ENCODE peak calls at places on chromosomes 12 and 14, in eight cellular contexts. O is pancreas, M is psoas muscle, D is cardiac muscle cell, S is BE2C, G is choroid plexus epithelial cell, F is heart right ventricle, T is fibroblast of pulmonary artery. J is an unnamed sample.

GRCh38 chr12:83945871-83946270 is 966.7 kb downstream of the SLC6A15 start:
- DNase-seq in T (peak), M (no peak), F (no peak), D (no peak), G (peak), O (no peak), S (no peak), J (no peak)

GRCh38 chr14:100688598-100689499 is 37.8 kb upstream of the DLK1 start:
- DNase-seq in F (no peak), T (peak), D (no peak), O (no peak), S (no peak), M (no peak), G (peak), J (no peak)

GRCh38 chr14:105330491-105330895 is 15.9 kb downstream of the PACS2 start:
- DNase-seq in D (no peak), S (peak), O (no peak), G (peak), T (peak), F (no peak), M (no peak), J (peak)

GRCh38 chr14:53613404-53614253 is 343.0 kb downstream of the BMP4 start:
- DNase-seq in G (peak), F (no peak), O (peak), M (no peak), T (no peak), D (no peak), S (no peak), J (no peak)

GRCh38 chr12:103745962-103746361 is 95.1 kb downstream of the NT5DC3 start:
- DNase-seq in O (no peak), G (peak), D (peak), M (no peak), F (no peak), T (no peak), S (no peak), J (no peak)

GRCh38 chr12:117583677-117584076 is 222.3 kb upstream of the NOS1 start:
- DNase-seq in D (no peak), F (no peak), O (no peak), T (no peak), G (no peak), S (no peak), M (no peak), J (no peak)

GRCh38 chr12:1808798-1809480 is 11.4 kb upstream of the LRTM2 start:
- DNase-seq in D (no peak), T (no peak), O (no peak), G (no peak), M (no peak), S (no peak), F (no peak), J (peak)

GRCh38 chr14:36663404-36664321 is 2.0 kb downstream of the PAX9 start:
- DNase-seq in G (peak), S (no peak), D (no peak), O (no peak), F (no peak), M (no peak), T (no peak), J (no peak)

GRCh38 chr14:92511472-92512247 is 1.9 kb upstream of the RIN3 start:
- DNase-seq in O (no peak), T (peak), M (no peak), G (peak), F (no peak), D (no peak), S (no peak), J (no peak)

GRCh38 chr12:121990692-121991603 is 30.7 kb upstream of the BCL7A start:
- DNase-seq in F (no peak), O (no peak), M (no peak), D (no peak), G (no peak), S (no peak), T (no peak), J (no peak)

GRCh38 chr14:104689620-104690265 is 325 bp downstream of the INF2 start:
- DNase-seq in G (no peak), M (no peak), O (no peak), T (no peak), D (peak), S (no peak), F (peak), J (no peak)

GRCh38 chr12:14521822-14522221 is 45.9 kb downstream of the PLBD1 start:
- DNase-seq in D (no peak), T (no peak), S (no peak), O (no peak), F (no peak), M (no peak), G (no peak), J (no peak)

GRCh38 chr14:36057452-36058142 is 118.9 kb downstream of the PTCSC3 start:
- DNase-seq in O (no peak), F (no peak), M (no peak), G (peak), T (no peak), S (no peak), D (no peak), J (no peak)

GRCh38 chr12:100234591-100235304 is 32.1 kb downstream of the DEPDC4 start:
- DNase-seq in M (no peak), D (peak), S (no peak), O (no peak), T (peak), G (peak), F (no peak), J (no peak)

GRCh38 chr14:82642425-82642824 is 1108.8 kb upstream of the SEL1L start:
- DNase-seq in S (peak), G (peak), M (no peak), D (peak), O (peak), T (no peak), F (no peak), J (no peak)

GRCh38 chr12:51323317-51323960 is 535 bp downstream of the BIN2 start:
- DNase-seq in M (no peak), G (no peak), T (no peak), D (no peak), S (no peak), F (no peak), O (no peak), J (no peak)
- H3K4me3 ChIP-seq in M (peak), G (no peak), T (no peak), D (no peak), S (no peak), F (peak), O (no peak), J (no peak)

GRCh38 chr12:96313606-96314005 is 86.6 kb downstream of the CDK17 start:
- DNase-seq in G (no peak), F (no peak), M (no peak), D (no peak), S (no peak), O (no peak), T (no peak), J (no peak)
- H3K4me3 ChIP-seq in G (no peak), F (no peak), M (no peak), D (no peak), S (no peak), O (no peak), T (no peak), J (no peak)

GRCh38 chr14:60647837-60648168 is 1.5 kb downstream of the SIX1 start:
- DNase-seq in O (no peak), D (no peak), S (no peak), F (no peak), G (no peak), M (no peak), T (no peak), J (no peak)
- H3K4me3 ChIP-seq in O (no peak), D (peak), S (no peak), F (peak), G (peak), M (peak), T (peak), J (no peak)

DNA sequence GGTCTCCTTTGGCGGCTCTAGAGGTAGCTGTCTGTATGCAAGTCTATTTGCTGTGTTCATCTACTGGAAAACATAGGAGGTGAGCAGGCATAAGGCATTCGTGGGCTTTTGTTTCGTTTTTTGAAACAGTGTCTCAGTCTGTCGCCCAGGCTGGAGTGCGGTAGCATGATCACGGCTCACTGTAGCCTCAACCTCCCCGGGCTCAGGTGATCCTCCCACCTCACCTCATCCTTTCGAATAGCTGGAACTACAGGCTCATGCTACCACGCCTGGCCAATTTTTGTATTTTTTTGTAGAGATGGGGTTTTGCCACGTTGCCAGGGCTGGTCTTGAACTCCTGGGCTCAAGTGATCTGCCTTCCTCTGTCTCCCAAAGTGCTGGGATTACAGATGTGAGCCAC is 27.5 kb downstream of the FLVCR2 start:
- DNase-seq in G (no peak), T (no peak), D (no peak), S (no peak), F (no peak), M (no peak), O (no peak), J (no peak)
- H3K4me3 ChIP-seq in G (peak), T (no peak), D (no peak), S (no peak), F (no peak), M (no peak), O (no peak), J (no peak)